ENCODE peak calls at places on chromosomes 7 and 10, in eight cellular contexts. M is naive thymus-derived CD4-positive, alpha-beta T cell; L is epithelial cell of esophagus; G is coronary artery; P is stomach; S is stimulated activated CD8-positive, alpha-beta memory T cell treated with anti-CD3 and anti-CD28 coated beads, Interleukin-4, amount 100 ng/mL, for 48 hours; R is IMR-90; B is WTC11. Q is an unnamed sample.

GRCh38 chr7:79673969-79674368 is 220.5 kb upstream of the MAGI2 start:
- DNase-seq in M (no peak), L (no peak), G (no peak), P (no peak), S (no peak), R (no peak), B (no peak), Q (no peak)

GRCh38 chr7:4085937-4086691 is 596.0 kb upstream of the FOXK1 start:
- DNase-seq in M (no peak), L (no peak), G (no peak), P (no peak), S (no peak), R (no peak), B (no peak), Q (no peak)

GRCh38 chr10:33897255-33897893 is 562.9 kb upstream of the NRP1 start:
- DNase-seq in M (no peak), L (peak), G (no peak), P (no peak), S (no peak), R (peak), B (no peak), Q (no peak)

GRCh38 chr10:107516349-107516748 is 351.8 kb upstream of the SORCS1 start:
- DNase-seq in M (no peak), L (no peak), G (no peak), P (no peak), S (no peak), R (no peak), B (no peak), Q (no peak)

GRCh38 chr10:102856758-102857424 is 2.8 kb downstream of the BORCS7 start:
- DNase-seq in M (no peak), L (no peak), G (no peak), P (no peak), S (no peak), R (no peak), B (no peak), Q (no peak)

GRCh38 chr7:42117201-42117600 is 119.8 kb downstream of the GLI3 start:
- DNase-seq in M (no peak), L (peak), G (no peak), P (no peak), S (no peak), R (no peak), B (no peak), Q (no peak)

GRCh38 chr10:132746801-132747625 is 38.9 kb downstream of the NKX6-2 start:
- DNase-seq in M (no peak), L (no peak), G (no peak), P (no peak), S (no peak), R (no peak), B (peak), Q (no peak)

GRCh38 chr10:70286616-70287015 is 2.8 kb upstream of the NPFFR1 start:
- DNase-seq in M (no peak), L (no peak), G (peak), P (peak), S (no peak), R (no peak), B (peak), Q (no peak)

GRCh38 chr7:135979674-135980660 is 2.8 kb upstream of the MTPN start:
- DNase-seq in M (no peak), L (peak), G (no peak), P (no peak), S (no peak), R (peak), B (no peak), Q (no peak)

GRCh38 chr7:28179081-28180030 is 1.2 kb downstream of the JAZF1 start:
- DNase-seq in M (peak), L (peak), G (peak), P (peak), S (peak), R (no peak), B (peak), Q (peak)

GRCh38 chr10:110456046-110456445 is 41.7 kb upstream of the DUSP5 start:
- DNase-seq in M (no peak), L (peak), G (peak), P (peak), S (peak), R (no peak), B (no peak), Q (no peak)

GRCh38 chr10:31507427-31507826 is 188.4 kb downstream of the ZEB1 start:
- DNase-seq in M (no peak), L (no peak), G (no peak), P (no peak), S (no peak), R (no peak), B (no peak), Q (no peak)

GRCh38 chr10:114624941-114625780 is 32.9 kb downstream of the ABLIM1 start:
- DNase-seq in M (no peak), L (peak), G (no peak), P (no peak), S (no peak), R (peak), B (no peak), Q (no peak)

GRCh38 chr7:66748127-66748511 is 7.6 kb downstream of the RABGEF1 start:
- DNase-seq in M (no peak), L (no peak), G (no peak), P (no peak), S (no peak), R (no peak), B (no peak), Q (no peak)

GRCh38 chr10:58023341-58024073 is 244.2 kb downstream of the IPMK start:
- DNase-seq in M (no peak), L (peak), G (no peak), P (no peak), S (no peak), R (peak), B (no peak), Q (no peak)

GRCh38 chr7:134724606-134725005 is 54.8 kb upstream of the CALD1 start:
- DNase-seq in M (no peak), L (peak), G (no peak), P (no peak), S (no peak), R (peak), B (peak), Q (no peak)

GRCh38 chr7:33044986-33045385 is 17.6 kb downstream of the NT5C3A start:
- DNase-seq in M (no peak), L (peak), G (no peak), P (no peak), S (no peak), R (no peak), B (no peak), Q (no peak)

GRCh38 chr7:44461387-44461786 is 29.1 kb downstream of the NUDCD3 start:
- DNase-seq in M (peak), L (peak), G (no peak), P (no peak), S (peak), R (peak), B (no peak), Q (no peak)

Q was measured in CD14-positive monocyte.